ENCODE peak calls at places on chromosomes 11 and 22, in six cellular contexts. Z, E, L, N, D and Y are unnamed samples.

GRCh38 chr11:35005156-35005780 is 88.8 kb downstream of the PDHX start:
- DNase-seq in D (no peak), E (no peak), N (no peak), L (no peak), Z (no peak), Y (no peak)

GRCh38 chr22:37229012-37229804 is 14.9 kb downstream of the RAC2 start:
- DNase-seq in L (no peak), D (no peak), E (no peak), N (no peak), Z (peak), Y (peak)

GRCh38 chr11:93686812-93687211 is 25.3 kb downstream of the CEP295 start:
- DNase-seq in N (no peak), Z (peak), D (no peak), L (no peak), E (no peak), Y (no peak)

GRCh38 chr22:42614312-42615091 is at the start of gene POLDIP3:
- DNase-seq in E (peak), D (peak), N (peak), L (peak), Z (peak), Y (peak)

GRCh38 chr11:18618341-18619025 is 15.7 kb downstream of the SPTY2D1 start:
- DNase-seq in E (no peak), D (no peak), L (no peak), Z (peak), N (no peak), Y (no peak)

GRCh38 chr11:32176223-32176811 is 85.4 kb downstream of the RCN1 start:
- DNase-seq in L (peak), E (peak), Z (peak), D (peak), N (peak), Y (peak)

GRCh38 chr11:94067010-94067409 is 45.9 kb downstream of the HEPHL1 start:
- DNase-seq in N (no peak), D (no peak), Z (no peak), L (no peak), E (no peak), Y (no peak)

GRCh38 chr11:126862664-126863247 is 137.8 kb downstream of the KIRREL3 start:
- DNase-seq in D (no peak), L (peak), E (no peak), Z (no peak), N (no peak), Y (no peak)

GRCh38 chr11:9672288-9672916 is 8.5 kb downstream of the SWAP70 start:
- DNase-seq in Z (no peak), N (no peak), D (no peak), L (no peak), E (no peak), Y (no peak)

GRCh38 chr22:24727218-24727851 is 47.2 kb downstream of the PIWIL3 start:
- DNase-seq in E (peak), L (no peak), N (no peak), Z (no peak), D (no peak), Y (peak)

GRCh38 chr11:70672991-70673670 is 274.8 kb downstream of the CTTN start:
- DNase-seq in N (no peak), L (no peak), D (no peak), Z (no peak), E (no peak), Y (no peak)

GRCh38 chr22:33389927-33390326 is 331.7 kb upstream of the SYN3 start:
- DNase-seq in L (no peak), E (no peak), D (no peak), N (no peak), Z (peak), Y (no peak)

GRCh38 chr11:121841487-121842167 is 274.4 kb downstream of the BLID start:
- DNase-seq in E (no peak), N (no peak), L (peak), D (no peak), Z (peak), Y (no peak)

GRCh38 chr22:23380230-23380573 is 199.9 kb downstream of the IGLL1 start:
- DNase-seq in E (no peak), L (no peak), Z (no peak), D (no peak), N (no peak), Y (no peak)

GRCh38 chr11:12284321-12285050 is 92.9 kb upstream of the PARVA start:
- DNase-seq in E (no peak), N (no peak), Z (peak), L (no peak), D (no peak), Y (no peak)

GRCh38 chr11:16613401-16614381 is 124.8 kb upstream of the C11orf58 start:
- DNase-seq in E (peak), D (peak), N (peak), Z (peak), L (peak), Y (peak)

GRCh38 chr11:81331073-81331472 is 1402.6 kb downstream of the FAM181B start:
- DNase-seq in E (no peak), D (no peak), N (no peak), L (no peak), Z (no peak), Y (no peak)

GRCh38 chr11:96338910-96339703 is 3.9 kb downstream of the MAML2 start:
- DNase-seq in D (peak), L (no peak), Z (peak), N (peak), E (no peak), Y (no peak)

GRCh38 chr22:44442856-44443595 is 55.0 kb downstream of the RTL6 start:
- DNase-seq in L (no peak), Z (no peak), E (no peak), D (no peak), N (no peak), Y (no peak)

GRCh38 chr11:75495749-75496641 is 29.7 kb downstream of the GDPD5 start:
- DNase-seq in E (no peak), L (peak), D (no peak), N (no peak), Z (no peak), Y (no peak)

GRCh38 chr11:70250876-70251275 is 19.6 kb upstream of the PPFIA1 start:
- DNase-seq in L (no peak), E (no peak), N (no peak), D (no peak), Z (no peak), Y (no peak)

GRCh38 chr11:68012843-68013610 is 2.9 kb downstream of the ALDH3B1 start:
- DNase-seq in D (no peak), Z (peak), L (peak), N (peak), E (no peak), Y (peak)

GRCh38 chr22:41799486-41800347 is 762 bp upstream of the CCDC134 start:
- DNase-seq in L (peak), Z (peak), E (peak), D (no peak), N (peak), Y (no peak)

GRCh38 chr11:34926831-34927132 is 10.4 kb downstream of the PDHX start:
- DNase-seq in L (no peak), Z (peak), E (no peak), N (no peak), D (no peak), Y (no peak)

GRCh38 chr11:1573847-1574255 is 1.8 kb upstream of the DUSP8 start:
- DNase-seq in L (no peak), N (no peak), D (no peak), E (no peak), Z (no peak), Y (peak)

GRCh38 chr11:67303989-67304411 is 670 bp downstream of the SSH3 start:
- DNase-seq in D (no peak), Z (no peak), L (peak), N (no peak), E (peak), Y (no peak)

GRCh38 chr11:79400717-79401330 is 40.0 kb downstream of the TENM4 start:
- DNase-seq in Z (no peak), E (peak), D (no peak), N (no peak), L (peak), Y (no peak)

GRCh38 chr22:42313804-42314581 is 43.5 kb upstream of the TCF20 start:
- DNase-seq in D (no peak), E (peak), Z (no peak), N (no peak), L (peak), Y (peak)

GRCh38 chr11:11622772-11623531 is 1.1 kb upstream of the GALNT18 start:
- DNase-seq in D (no peak), N (no peak), E (no peak), Z (no peak), L (no peak), Y (no peak)

GRCh38 chr22:45503071-45503815 is 560 bp downstream of the FBLN1 start:
- DNase-seq in Z (no peak), E (no peak), N (no peak), L (peak), D (no peak), Y (no peak)

GRCh38 chr22:44869196-44869595 is 116.8 kb downstream of the ARHGAP8 start:
- DNase-seq in D (no peak), N (no peak), L (no peak), E (no peak), Z (no peak), Y (peak)

GRCh38 chr22:36759481-36760159 is 16.3 kb downstream of the IFT27 start:
- DNase-seq in E (no peak), D (no peak), N (no peak), L (no peak), Z (no peak), Y (no peak)

GRCh38 chr11:92475316-92475715 is 250.7 kb downstream of the FAT3 start:
- DNase-seq in Z (no peak), L (no peak), E (no peak), D (no peak), N (no peak), Y (no peak)

GRCh38 chr11:26028294-26028954 is 303.5 kb upstream of the ANO3 start:
- DNase-seq in E (no peak), D (no peak), L (no peak), N (no peak), Z (peak), Y (no peak)

GRCh38 chr22:45270095-45271020 is 14.4 kb upstream of the UPK3A start:
- DNase-seq in Z (no peak), E (no peak), L (no peak), D (no peak), N (no peak), Y (no peak)

GRCh38 chr11:113119074-113119473 is 157.9 kb downstream of the NCAM1 start:
- DNase-seq in Z (peak), N (no peak), L (no peak), D (no peak), E (no peak), Y (no peak)

GRCh38 chr22:41725510-41726110 is 26.3 kb downstream of the MEI1 start:
- DNase-seq in E (no peak), L (no peak), Z (no peak), N (no peak), D (no peak), Y (no peak)

GRCh38 chr11:111112614-111113013 is 132.9 kb upstream of the POU2AF2 start:
- DNase-seq in D (no peak), E (no peak), L (no peak), N (no peak), Z (no peak), Y (no peak)